ENCODE peak calls at places on chromosome 6, in four cellular contexts. O, Y, Q and H are unnamed samples.

GRCh38 chr6:33064723-33065122 is 8.7 kb downstream of the HLA-DPA1 start:
- DNase-seq in Y (no peak), O (no peak), Q (no peak), H (no peak)

GRCh38 chr6:105432797-105433196 is 29.9 kb upstream of the PREP start:
- DNase-seq in O (no peak), Y (no peak), Q (peak; percentile 79), H (peak; percentile 74)

GRCh38 chr6:138387577-138388368 is 10.1 kb downstream of the SMIM28 start:
- DNase-seq in Y (no peak), Q (no peak), O (no peak), H (no peak)

GRCh38 chr6:121944361-121944760 is 455.1 kb upstream of the HSF2 start:
- DNase-seq in O (no peak), Q (peak; percentile 44), Y (no peak), H (peak; percentile 34)

GRCh38 chr6:29746050-29746449 is 22.8 kb downstream of the HLA-F start:
- DNase-seq in Q (no peak), Y (no peak), O (no peak), H (no peak)

GRCh38 chr6:105300090-105300489 is 102.8 kb downstream of the PREP start:
- DNase-seq in O (no peak), Y (no peak), Q (peak; percentile 12), H (no peak)

GRCh38 chr6:149233056-149233715 is 84.3 kb upstream of the TAB2 start:
- DNase-seq in O (no peak), Q (peak; percentile 97), Y (peak; percentile 74), H (peak; percentile 64)

GRCh38 chr6:127134136-127134535 is 15.7 kb downstream of the RSPO3 start:
- DNase-seq in Q (no peak), O (no peak), Y (no peak), H (no peak)

GRCh38 chr6:128713461-128713860 is 169.5 kb upstream of the LAMA2 start:
- DNase-seq in Q (peak; percentile 53), Y (no peak), O (no peak), H (no peak)

GRCh38 chr6:15544321-15544900 is 118.4 kb downstream of the DTNBP1 start:
- DNase-seq in O (no peak), Y (no peak), Q (peak; percentile 37), H (no peak)

GRCh38 chr6:74068945-74069570 is 373.1 kb downstream of the CD109 start:
- DNase-seq in Y (no peak), Q (peak; percentile 38), O (peak; percentile 25), H (no peak)

GRCh38 chr6:34587851-34588250 is 31.7 kb upstream of the SPDEF start:
- DNase-seq in Q (no peak), O (no peak), Y (no peak), H (no peak)

GRCh38 chr6:21115111-21115510 is 478.4 kb upstream of the SOX4 start:
- DNase-seq in Y (no peak), Q (peak; percentile 69), O (no peak), H (peak; percentile 4)

GRCh38 chr6:15993716-15994228 is 135.1 kb upstream of the MYLIP start:
- DNase-seq in Y (no peak), Q (no peak), O (no peak), H (no peak)

GRCh38 chr6:52108128-52108527 is 20.7 kb upstream of the PKHD1 start:
- DNase-seq in O (peak; percentile 41), Y (no peak), Q (no peak), H (no peak)

GRCh38 chr6:56570434-56571359 is 72.0 kb downstream of the DST start:
- DNase-seq in Y (no peak), O (peak; percentile 73), Q (peak; percentile 43), H (peak; percentile 56)